ENCODE peak calls at places on chromosome 9, in nine cellular contexts. L, J, C, P, O, B, H, V and W are unnamed samples.

GRCh38 chr9:81080185-81080584 is 609.2 kb downstream of the TLE1 start:
- DNase-seq in L (no peak), J (no peak), C (no peak), P (no peak), O (no peak), B (no peak), H (no peak), V (no peak), W (no peak)

GRCh38 chr9:19660019-19660418 is 128.8 kb downstream of the SLC24A2 start:
- DNase-seq in L (no peak), J (no peak), C (no peak), P (no peak), O (no peak), B (peak), H (no peak), V (peak), W (no peak)

GRCh38 chr9:111272571-111272970 is 57.5 kb downstream of the OR2K2 start:
- DNase-seq in L (no peak), J (no peak), C (no peak), P (no peak), O (no peak), B (no peak), H (no peak), V (no peak), W (no peak)

GRCh38 chr9:134514503-134514902 is 127.1 kb upstream of the COL5A1 start:
- DNase-seq in L (no peak), J (no peak), C (no peak), P (no peak), O (no peak), B (no peak), H (no peak), V (no peak), W (no peak)

GRCh38 chr9:128887914-128888350 is 6.0 kb downstream of the LRRC8A start:
- DNase-seq in L (no peak), J (no peak), C (no peak), P (no peak), O (no peak), B (peak), H (no peak), V (no peak), W (no peak)

GRCh38 chr9:85899388-85899787 is 41.6 kb upstream of the NAA35 start:
- DNase-seq in L (no peak), J (no peak), C (no peak), P (no peak), O (no peak), B (no peak), H (no peak), V (no peak), W (no peak)

GRCh38 chr9:109771084-109771483 is 8.9 kb upstream of the PALM2AKAP2 start:
- DNase-seq in L (no peak), J (no peak), C (no peak), P (no peak), O (peak), B (no peak), H (no peak), V (no peak), W (no peak)

GRCh38 chr9:88645172-88645868 is 110.3 kb downstream of the NXNL2 start:
- DNase-seq in L (no peak), J (no peak), C (no peak), P (no peak), O (no peak), B (no peak), H (no peak), V (no peak), W (no peak)

GRCh38 chr9:112914524-112914923 is 23.8 kb upstream of the SLC46A2 start:
- DNase-seq in L (no peak), J (no peak), C (no peak), P (no peak), O (no peak), B (no peak), H (no peak), V (no peak), W (no peak)

GRCh38 chr9:97313243-97313642 is 5.8 kb downstream of the CCDC180 start:
- DNase-seq in L (no peak), J (no peak), C (no peak), P (no peak), O (no peak), B (no peak), H (no peak), V (no peak), W (no peak)

GRCh38 chr9:6695121-6695814 is 49.7 kb upstream of the GLDC start:
- DNase-seq in L (no peak), J (no peak), C (no peak), P (no peak), O (no peak), B (no peak), H (no peak), V (no peak), W (no peak)

GRCh38 chr9:38019731-38020130 is 49.3 kb downstream of the SHB start:
- DNase-seq in L (no peak), J (no peak), C (no peak), P (no peak), O (no peak), B (no peak), H (no peak), V (no peak), W (no peak)

GRCh38 chr9:135320331-135320730 is 159.3 kb upstream of the PPP1R26 start:
- DNase-seq in L (no peak), J (no peak), C (no peak), P (no peak), O (no peak), B (no peak), H (no peak), V (no peak), W (no peak)

GRCh38 chr9:129549684-129550083 is 71.2 kb downstream of the C9orf50 start:
- DNase-seq in L (no peak), J (no peak), C (no peak), P (no peak), O (no peak), B (no peak), H (no peak), V (no peak), W (no peak)

GRCh38 chr9:108473209-108474112 is 382.3 kb downstream of the ACTL7B start:
- DNase-seq in L (no peak), J (no peak), C (peak), P (no peak), O (no peak), B (no peak), H (peak), V (peak), W (no peak)

GRCh38 chr9:134678671-134679443 is 37.3 kb downstream of the COL5A1 start:
- DNase-seq in L (no peak), J (no peak), C (no peak), P (no peak), O (no peak), B (no peak), H (no peak), V (no peak), W (no peak)

GRCh38 chr9:34047864-34048729 is 590 bp downstream of the UBAP2 start:
- DNase-seq in L (peak), J (peak), C (peak), P (peak), O (no peak), B (peak), H (peak), V (peak), W (no peak)

GRCh38 chr9:14056235-14056930 is 257.6 kb downstream of the NFIB start:
- DNase-seq in L (no peak), J (no peak), C (no peak), P (no peak), O (no peak), B (no peak), H (no peak), V (no peak), W (no peak)

GRCh38 chr9:129287595-129288305 is 109.7 kb upstream of the IER5L start:
- DNase-seq in L (no peak), J (no peak), C (peak), P (no peak), O (no peak), B (no peak), H (no peak), V (peak), W (no peak)

GRCh38 chr9:77417570-77417969 is 230.6 kb downstream of the GNA14 start:
- DNase-seq in L (no peak), J (no peak), C (no peak), P (no peak), O (peak), B (no peak), H (no peak), V (no peak), W (no peak)

GRCh38 chr9:87179556-87180340 is 232.4 kb upstream of the GAS1 start:
- DNase-seq in L (no peak), J (no peak), C (no peak), P (no peak), O (no peak), B (no peak), H (no peak), V (no peak), W (no peak)